ENCODE peak calls at places on chromosome 22, in six cellular contexts. K is cardiac fibroblast, S is fibroblast of lung, E is transverse colon, H is neural progenitor cell, N is bronchial epithelial cell. G is an unnamed sample.

GRCh38 chr22:46052801-46053562 is 76.0 kb upstream of the WNT7B start:
- DNase-seq in H (no peak), K (peak), S (peak), E (peak), N (no peak), G (no peak)

GRCh38 chr22:30294066-30294465 is 4.8 kb upstream of the CASTOR1 start:
- DNase-seq in H (no peak), E (no peak), S (no peak), K (no peak), N (no peak), G (no peak)

GRCh38 chr22:30228509-30229359 is 17.8 kb downstream of the LIF start:
- DNase-seq in E (no peak), K (no peak), S (peak), N (peak), H (no peak), G (peak)

GRCh38 chr22:47294222-47294532 is 531.7 kb downstream of the TBC1D22A start:
- DNase-seq in S (peak), H (no peak), N (no peak), E (no peak), K (peak), G (peak)

GRCh38 chr22:41352058-41352457 is 29.7 kb upstream of the TEF start:
- DNase-seq in S (peak), N (peak), K (peak), E (no peak), H (no peak), G (peak)

GRCh38 chr22:47017245-47017644 is 254.8 kb downstream of the TBC1D22A start:
- DNase-seq in H (no peak), N (no peak), S (no peak), E (no peak), K (no peak), G (no peak)

GRCh38 chr22:42910221-42910942 is 53.3 kb upstream of the ARFGAP3 start:
- DNase-seq in S (no peak), K (no peak), H (no peak), E (no peak), N (no peak), G (no peak)

GRCh38 chr22:48237466-48237865 is 1475.0 kb downstream of the TBC1D22A start:
- DNase-seq in H (no peak), E (no peak), N (no peak), K (no peak), S (no peak), G (no peak)

GRCh38 chr22:49971232-49972162 is 10.9 kb downstream of the PIM3 start:
- DNase-seq in H (peak), E (peak), K (peak), S (peak), N (no peak), G (peak)

GRCh38 chr22:41922940-41923594 is 3.5 kb downstream of the TNFRSF13C start:
- DNase-seq in S (no peak), H (no peak), E (no peak), K (no peak), N (no peak), G (no peak)

GRCh38 chr22:40224702-40225101 is 47.0 kb downstream of the TNRC6B start:
- DNase-seq in S (peak), H (no peak), K (no peak), E (no peak), N (peak), G (no peak)

GRCh38 chr22:46070722-46071450 is 79.4 kb upstream of the PPARA start:
- DNase-seq in H (peak), S (peak), E (peak), K (peak), N (no peak), G (peak)

GRCh38 chr22:18042685-18043084 is 18.3 kb upstream of the MICAL3 start:
- DNase-seq in N (no peak), H (no peak), K (peak), S (no peak), E (no peak), G (peak)

GRCh38 chr22:30674482-30674881 is 6.8 kb upstream of the DUSP18 start:
- DNase-seq in E (no peak), H (no peak), S (no peak), N (no peak), K (no peak), G (no peak)

GRCh38 chr22:50282361-50283144 is 12.4 kb upstream of the MAPK11 start:
- DNase-seq in S (peak), N (peak), H (no peak), K (peak), E (no peak), G (peak)

GRCh38 chr22:46043339-46043738 is 66.4 kb upstream of the WNT7B start:
- DNase-seq in E (no peak), N (no peak), H (no peak), K (no peak), S (no peak), G (no peak)

GRCh38 chr22:47837703-47838102 is 1075.3 kb downstream of the TBC1D22A start:
- DNase-seq in N (peak), H (peak), S (peak), E (no peak), K (peak), G (peak)

GRCh38 chr22:18070556-18071306 is 7.1 kb upstream of the PEX26 start:
- DNase-seq in K (no peak), S (no peak), E (no peak), N (peak), H (no peak), G (no peak)

GRCh38 chr22:44931077-44931540 is 78.7 kb downstream of the PHF21B start:
- DNase-seq in S (peak), H (no peak), K (peak), N (no peak), E (no peak), G (peak)

GRCh38 chr22:33923033-33923432 is 2.8 kb upstream of the LARGE1 start:
- DNase-seq in E (no peak), K (no peak), S (peak), N (no peak), H (no peak), G (no peak)

GRCh38 chr22:46303347-46303965 is 6.8 kb downstream of the GTSE1 start:
- DNase-seq in S (peak), H (no peak), E (no peak), K (no peak), N (peak), G (peak)

GRCh38 chr22:49909476-49910205 is 8.6 kb downstream of the ALG12 start:
- DNase-seq in N (no peak), E (no peak), S (no peak), K (no peak), H (no peak), G (no peak)

GRCh38 chr22:41584881-41585280 is 4.8 kb downstream of the PMM1 start:
- DNase-seq in K (no peak), H (no peak), E (no peak), N (no peak), S (no peak), G (no peak)

GRCh38 chr22:22936190-22936914 is 48.7 kb downstream of the IGLL5 start:
- DNase-seq in H (no peak), S (no peak), E (no peak), N (no peak), K (no peak), G (no peak)

GRCh38 chr22:31932863-31933262 is 11.5 kb upstream of the YWHAH start:
- DNase-seq in E (no peak), S (no peak), K (no peak), N (no peak), H (no peak), G (no peak)

GRCh38 chr22:43789452-43789851 is 22.7 kb downstream of the EFCAB6 start:
- DNase-seq in S (peak), E (peak), H (no peak), N (peak), K (peak), G (peak)

GRCh38 chr22:50010676-50011446 is 1.7 kb downstream of the IL17REL start:
- DNase-seq in S (no peak), H (no peak), N (no peak), E (peak), K (no peak), G (no peak)

GRCh38 chr22:45242778-45243191 is 2.1 kb upstream of the KIAA0930 start:
- DNase-seq in K (peak), E (peak), N (peak), H (no peak), S (no peak), G (no peak)

GRCh38 chr22:50233223-50233622 is 11.6 kb downstream of the TUBGCP6 start:
- DNase-seq in S (no peak), H (no peak), N (no peak), K (no peak), E (no peak), G (no peak)

GRCh38 chr22:47161631-47162030 is 399.2 kb downstream of the TBC1D22A start:
- DNase-seq in E (peak), S (no peak), N (no peak), H (no peak), K (no peak), G (peak)

GRCh38 chr22:23237201-23237798 is 57.0 kb downstream of the BCR start:
- DNase-seq in N (no peak), K (peak), E (peak), H (peak), S (peak), G (no peak)

GRCh38 chr22:32957093-32957835 is 100.9 kb downstream of the SYN3 start:
- DNase-seq in S (no peak), K (no peak), N (peak), E (no peak), H (no peak), G (no peak)

GRCh38 chr22:19061471-19062138 is 60.6 kb downstream of the DGCR2 start:
- DNase-seq in S (no peak), H (no peak), K (no peak), N (no peak), E (no peak), G (no peak)

GRCh38 chr22:50207383-50208031 is 6.7 kb downstream of the SELENOO start:
- DNase-seq in K (no peak), N (no peak), S (no peak), E (peak), H (no peak), G (no peak)

GRCh38 chr22:17638182-17638431 is 450 bp upstream of the BCL2L13 start:
- DNase-seq in N (peak), E (no peak), K (no peak), H (no peak), S (no peak), G (no peak)

GRCh38 chr22:49368221-49368975 is 459.3 kb downstream of the BRD1 start:
- DNase-seq in S (no peak), K (no peak), E (no peak), H (no peak), N (no peak), G (no peak)

GRCh38 chr22:27391092-27391770 is 410.3 kb downstream of the MN1 start:
- DNase-seq in K (peak), N (no peak), S (peak), E (no peak), H (peak), G (no peak)
- TF ChIP-seq CTCF in K (no peak), N (no peak), S (no peak), E (no peak), H (no peak), G (no peak)

GRCh38 chr22:36351921-36352774 is 35.6 kb downstream of the MYH9 start:
- DNase-seq in K (peak), S (peak), H (no peak), N (peak), E (no peak), G (no peak)

GRCh38 chr22:36349726-36350125 is 38.0 kb downstream of the MYH9 start:
- DNase-seq in S (peak), H (no peak), K (no peak), E (no peak), N (no peak), G (peak)

GRCh38 chr22:36352775-36353507 is 34.8 kb downstream of the MYH9 start:
- DNase-seq in H (peak), K (peak), E (no peak), S (peak), N (no peak), G (peak)

GRCh38 chr22:36348760-36349159 is 39.0 kb downstream of the MYH9 start:
- DNase-seq in H (no peak), N (no peak), K (no peak), E (no peak), S (no peak), G (no peak)

DNA sequence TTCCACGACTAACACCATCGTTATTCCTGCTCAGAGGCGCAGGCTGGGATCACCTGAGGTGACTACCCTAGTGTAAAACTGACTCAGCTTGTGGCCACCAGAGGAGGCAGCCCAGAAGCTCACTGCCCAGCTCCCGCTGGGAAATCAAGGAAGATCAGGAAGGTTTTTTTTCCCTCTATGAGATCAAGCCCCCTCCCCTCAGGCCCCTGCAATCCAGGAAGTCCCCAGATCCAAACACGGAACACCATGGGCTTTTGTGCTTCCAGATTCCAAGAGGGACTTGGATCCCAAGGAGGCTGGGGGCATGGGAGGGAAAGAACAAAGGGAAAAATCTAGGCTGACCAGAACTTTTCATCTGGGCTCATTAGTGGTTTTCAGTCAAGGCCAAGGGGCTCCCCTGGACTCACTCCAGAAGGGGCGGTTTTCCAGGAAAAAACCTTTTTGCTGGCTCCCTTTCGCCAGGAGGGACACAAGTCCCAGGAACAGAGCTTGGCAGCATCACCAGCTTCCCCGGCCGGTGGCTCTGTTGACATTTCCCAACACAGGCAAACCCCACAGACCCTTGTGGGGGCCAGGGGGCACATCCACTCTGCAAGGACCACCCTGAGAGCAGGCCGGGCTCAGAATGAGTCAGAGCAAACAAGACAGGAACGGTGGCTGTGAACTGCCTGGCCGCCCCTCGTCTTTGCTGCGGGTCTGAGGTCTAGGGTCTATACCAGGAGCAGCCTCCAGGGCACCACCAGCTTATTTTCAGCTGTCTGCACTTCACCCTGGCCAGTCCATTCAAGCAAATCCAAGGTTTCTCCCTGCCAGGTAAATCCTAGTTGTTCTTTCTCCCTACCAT is 36.8 kb downstream of the MYH9 start:
- DNase-seq in H (no peak), E (no peak), N (peak), K (no peak), S (peak), G (peak)
- H3K4me3 ChIP-seq in H (no peak), E (no peak), N (no peak), K (no peak), S (no peak), G (no peak)

DNA sequence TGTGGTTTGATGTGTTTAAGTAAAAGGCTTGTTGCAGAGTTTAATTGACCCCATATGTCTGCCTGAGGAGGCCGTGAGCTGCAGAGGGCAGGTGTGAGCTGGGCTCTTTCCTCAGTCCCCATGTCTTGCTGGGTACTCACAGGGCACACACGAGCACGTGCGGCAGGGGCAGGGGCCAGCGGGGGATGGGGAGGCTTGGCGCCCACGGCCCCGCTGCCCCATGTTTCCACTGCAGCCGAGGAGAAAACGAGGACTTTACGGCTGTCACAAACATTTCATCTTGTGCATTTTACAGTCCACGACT is 24.7 kb upstream of the CCDC188 start:
- DNase-seq in N (no peak), H (no peak), K (no peak), S (peak), E (no peak), G (peak)
- TF ChIP-seq CTCF in N (no peak), H (no peak), K (no peak), S (no peak), E (no peak), G (peak)

GRCh38 chr22:25992331-25992730 is 176.9 kb upstream of the SEZ6L start:
- DNase-seq in E (no peak), K (no peak), S (no peak), H (no peak), N (no peak), G (no peak)

GRCh38 chr22:25990940-25991339 is 178.3 kb upstream of the SEZ6L start:
- DNase-seq in H (no peak), E (no peak), K (no peak), S (no peak), N (no peak), G (no peak)

GRCh38 chr22:25987948-25988347 is 181.3 kb upstream of the SEZ6L start:
- DNase-seq in N (no peak), K (no peak), S (no peak), H (no peak), E (no peak), G (no peak)
- H3K4me3 ChIP-seq in N (no peak), K (no peak), S (no peak), H (no peak), E (no peak), G (no peak)

GRCh38 chr22:38236786-38237185 is 35.0 kb downstream of the MAFF start:
- DNase-seq in N (peak), E (no peak), S (no peak), K (no peak), H (no peak), G (no peak)

GRCh38 chr22:38240734-38241252 is 32.0 kb downstream of the TMEM184B start:
- DNase-seq in K (peak), E (peak), H (peak), N (peak), S (peak), G (no peak)

GRCh38 chr22:38238519-38239051 is 34.2 kb downstream of the TMEM184B start:
- DNase-seq in N (no peak), K (peak), H (no peak), S (no peak), E (no peak), G (peak)

GRCh38 chr22:38235240-38235850 is 33.6 kb downstream of the MAFF start:
- DNase-seq in N (no peak), H (no peak), K (no peak), E (no peak), S (no peak), G (no peak)

GRCh38 chr22:38239101-38239761 is 33.6 kb downstream of the TMEM184B start:
- DNase-seq in K (peak), E (no peak), N (peak), H (no peak), S (peak), G (peak)
- TF ChIP-seq CTCF in K (peak), E (no peak), N (peak), H (no peak), S (peak), G (peak)

DNA sequence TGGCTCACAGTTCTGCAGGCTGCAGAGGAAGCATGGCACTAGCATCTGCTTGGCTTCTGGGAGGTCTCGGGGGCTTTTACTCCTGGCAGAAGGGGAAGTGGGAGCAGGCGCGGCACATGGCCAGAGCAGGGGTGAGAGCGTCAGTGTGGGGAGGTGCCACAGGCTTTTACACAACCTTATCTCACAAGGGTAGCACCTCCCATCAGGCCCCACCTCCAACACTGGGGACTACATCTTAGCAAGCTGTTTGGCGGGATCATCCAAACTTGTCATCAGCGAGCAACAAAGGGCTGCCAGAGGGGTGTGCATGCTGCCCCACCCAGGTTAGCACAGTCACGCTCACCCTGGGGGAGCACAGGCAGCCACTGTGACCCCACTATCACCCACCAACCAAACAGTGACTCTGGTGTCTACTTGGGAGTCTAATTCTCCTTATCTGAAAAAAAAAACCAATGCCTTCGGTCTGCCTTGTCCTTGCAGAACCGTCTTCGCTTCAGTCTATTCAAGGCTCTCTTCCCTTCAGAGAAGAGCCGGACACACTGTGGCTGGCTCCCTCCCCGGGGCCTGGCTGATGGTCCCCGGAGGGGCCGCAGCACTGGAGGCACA is 19.0 kb upstream of the YPEL1 start:
- DNase-seq in S (peak), N (no peak), K (peak), E (no peak), H (no peak), G (peak)
- H3K4me3 ChIP-seq in S (no peak), N (no peak), K (no peak), E (no peak), H (no peak), G (peak)

GRCh38 chr22:29202231-29203192 is 3.2 kb upstream of the EMID1 start:
- DNase-seq in H (peak), E (peak), S (peak), K (peak), N (peak), G (no peak)
- TF ChIP-seq CTCF in H (peak), E (no peak), S (peak), K (peak), N (peak), G (peak)

GRCh38 chr22:24935771-24936483 is 10.6 kb downstream of the LHFPL7 start:
- DNase-seq in E (no peak), N (no peak), S (no peak), H (no peak), K (no peak), G (no peak)
- H3K4me3 ChIP-seq in E (no peak), N (no peak), S (no peak), H (no peak), K (no peak), G (no peak)

G was measured in foreskin fibroblast.